ENCODE peak calls at places on chromosomes 13 and 19, in five cellular contexts. X is heart right ventricle; F is T-helper 17 cell; V is CD8-positive, alpha-beta T cell; O is T-cell. G is an unnamed sample.

GRCh38 chr19:16841391-16841926 is 12.3 kb downstream of the SIN3B start:
- ATAC-seq in V (no peak), O (no peak), F (no peak), X (peak; percentile 49), G (no peak)

GRCh38 chr13:22214184-22214583 is 543.3 kb downstream of the FGF9 start:
- ATAC-seq in X (no peak), F (no peak), V (peak; percentile 38), O (peak; percentile 43), G (no peak)

GRCh38 chr19:778910-779653 is 18.2 kb upstream of the PTBP1 start:
- ATAC-seq in X (peak; percentile 38), O (no peak), F (no peak), V (no peak), G (peak; percentile 49)

GRCh38 chr19:15265849-15266248 is 33.6 kb upstream of the EPHX3 start:
- ATAC-seq in V (no peak), F (no peak), O (no peak), X (peak; percentile 90), G (peak; percentile 84)

GRCh38 chr13:89514534-89515312 is 1832.8 kb upstream of the MIR17HG start:
- ATAC-seq in F (no peak), O (no peak), X (peak; percentile 87), V (no peak), G (peak; percentile 64)

GRCh38 chr13:105165449-105166125 is 1369.9 kb downstream of the EFNB2 start:
- ATAC-seq in X (no peak), V (no peak), F (peak; percentile 40), O (no peak), G (no peak)

GRCh38 chr13:91323349-91323748 is 24.1 kb upstream of the MIR17HG start:
- ATAC-seq in O (peak; percentile 73), X (no peak), V (peak; percentile 34), F (peak; percentile 61), G (no peak)

GRCh38 chr13:95206116-95206515 is 95.1 kb downstream of the ABCC4 start:
- ATAC-seq in O (no peak), V (no peak), F (no peak), X (no peak), G (no peak)

GRCh38 chr19:35931874-35932202 is 4.3 kb upstream of the LRFN3 start:
- ATAC-seq in F (peak; percentile 2), O (no peak), V (no peak), X (no peak), G (no peak)

GRCh38 chr13:112783135-112783945 is 93.5 kb downstream of the ATP11A start:
- ATAC-seq in X (peak; percentile 61), O (no peak), F (no peak), V (no peak), G (no peak)

GRCh38 chr19:5719274-5719960 is 529 bp downstream of the LONP1 start:
- ATAC-seq in X (no peak), F (no peak), V (no peak), O (no peak), G (no peak)

GRCh38 chr19:33278023-33278402 is 24.3 kb downstream of the CEBPA start:
- ATAC-seq in V (no peak), X (no peak), F (no peak), O (no peak), G (no peak)

GRCh38 chr19:52722062-52723005 is 12.5 kb downstream of the ZNF611 start:
- ATAC-seq in V (no peak), F (no peak), O (no peak), X (no peak), G (peak; percentile 38)

G was measured in SK-N-SH treated with all-trans-retinoic acid at 6 μM for 48 hours.